ENCODE peak calls at places on chromosomes 7 and 10, in nine cellular contexts. J, V, M, Z, U, W, E, O and H are unnamed samples.

GRCh38 chr10:7444576-7445226 is 33.9 kb upstream of the SFMBT2 start:
- DNase-seq in E (no peak), M (peak), Z (no peak), V (no peak), U (no peak), O (no peak), W (no peak), J (no peak), H (no peak)

GRCh38 chr7:14197280-14197679 is 207.8 kb upstream of the ETV1 start:
- DNase-seq in J (no peak), U (peak), O (peak), M (peak), V (no peak), W (no peak), E (no peak), Z (no peak), H (no peak)

GRCh38 chr10:14889318-14889717 is 10.7 kb downstream of the SUV39H2 start:
- DNase-seq in E (no peak), M (no peak), O (peak), J (no peak), V (no peak), U (peak), W (peak), Z (no peak), H (no peak)

GRCh38 chr10:46255696-46256355 is 31.0 kb upstream of the ANTXRL start:
- DNase-seq in U (peak), E (peak), W (peak), V (peak), Z (peak), M (peak), O (peak), J (no peak), H (no peak)

GRCh38 chr7:110801502-110801901 is 289.4 kb upstream of the LRRN3 start:
- DNase-seq in W (no peak), J (no peak), Z (no peak), M (no peak), O (no peak), U (no peak), V (no peak), E (no peak), H (no peak)

GRCh38 chr10:47022311-47023131 is 111.3 kb downstream of the PTPN20 start:
- DNase-seq in U (peak), M (no peak), J (no peak), V (no peak), W (no peak), E (no peak), O (no peak), Z (no peak), H (no peak)

GRCh38 chr7:67918158-67918557 is 921.5 kb downstream of the TYW1 start:
- DNase-seq in Z (no peak), J (no peak), U (no peak), M (no peak), V (no peak), O (peak), E (no peak), W (no peak), H (no peak)

GRCh38 chr10:16944961-16945360 is 127.7 kb upstream of the RSU1 start:
- DNase-seq in V (no peak), E (no peak), W (no peak), U (no peak), M (no peak), Z (no peak), O (no peak), J (no peak), H (no peak)

GRCh38 chr7:30313348-30313747 is 29.0 kb downstream of the ZNRF2 start:
- DNase-seq in O (no peak), M (no peak), E (no peak), W (peak), J (no peak), U (no peak), Z (no peak), V (no peak), H (no peak)

GRCh38 chr10:74079914-74080590 is 70.6 kb downstream of the AP3M1 start:
- DNase-seq in U (peak), V (no peak), E (peak), W (peak), Z (no peak), M (no peak), O (peak), J (no peak), H (no peak)

GRCh38 chr10:81874878-81875679 is at the start of gene NRG3:
- DNase-seq in U (no peak), M (no peak), E (no peak), W (no peak), J (no peak), V (no peak), Z (no peak), O (no peak), H (no peak)

GRCh38 chr7:96388166-96388565 is 66.3 kb upstream of the SLC25A13 start:
- DNase-seq in V (no peak), O (no peak), U (peak), J (no peak), E (peak), Z (no peak), M (no peak), W (peak), H (no peak)

GRCh38 chr7:28512648-28513435 is 100.5 kb downstream of the CREB5 start:
- DNase-seq in Z (no peak), O (no peak), W (no peak), V (no peak), M (no peak), J (no peak), U (no peak), E (no peak), H (no peak)

GRCh38 chr7:14888904-14889482 is 13.6 kb downstream of the DGKB start:
- DNase-seq in W (no peak), Z (no peak), E (no peak), V (no peak), U (no peak), M (peak), J (no peak), O (no peak), H (no peak)

GRCh38 chr7:66952343-66953043 is 31.5 kb downstream of the TMEM248 start:
- DNase-seq in O (no peak), M (peak), U (peak), W (peak), E (peak), J (no peak), V (no peak), Z (no peak), H (no peak)

GRCh38 chr7:24907311-24907886 is 72.6 kb downstream of the OSBPL3 start:
- DNase-seq in M (no peak), O (no peak), J (no peak), V (no peak), E (peak), W (peak), U (peak), Z (no peak), H (no peak)

GRCh38 chr7:115707236-115707635 is 323.3 kb downstream of the TFEC start:
- DNase-seq in E (peak), Z (peak), W (peak), J (no peak), O (peak), U (peak), M (peak), V (no peak), H (no peak)

GRCh38 chr7:67602246-67602645 is 605.6 kb downstream of the TYW1 start:
- DNase-seq in O (no peak), J (no peak), Z (no peak), V (no peak), U (no peak), E (no peak), W (no peak), M (no peak), H (no peak)

GRCh38 chr10:78570633-78571032 is 498.1 kb upstream of the ZMIZ1 start:
- DNase-seq in E (no peak), M (no peak), Z (no peak), O (no peak), J (no peak), U (no peak), W (no peak), V (no peak), H (no peak)

GRCh38 chr7:67841896-67842295 is 845.3 kb downstream of the TYW1 start:
- DNase-seq in V (no peak), O (no peak), J (no peak), M (no peak), E (no peak), U (no peak), Z (no peak), W (no peak), H (no peak)

GRCh38 chr10:74047304-74047703 is 49.4 kb downstream of the VCL start:
- DNase-seq in O (peak), V (no peak), W (peak), E (peak), M (no peak), J (no peak), U (peak), Z (no peak), H (no peak)

GRCh38 chr10:8583096-8583495 is 528.6 kb downstream of the GATA3 start:
- DNase-seq in O (no peak), Z (no peak), M (no peak), J (no peak), W (no peak), E (no peak), V (no peak), U (no peak), H (no peak)